ENCODE peak calls at places on chromosomes 13 and 19, in eight cellular contexts. B is mucosa of gallbladder; K is astrocyte of the cerebellum; D is transverse colon; N is H9; F is stimulated activated CD4-positive, alpha-beta T cell treated with anti-CD3 and anti-CD28 coated beads, Interleukin-2, amount 100 ng/mL, for 48 hours; H is activated CD4-positive, alpha-beta T cell treated with anti-CD3 and anti-CD28 coated beads, Interleukin-2, amount 50 U/mL, for 1 hour; G is lower leg skin. C is an unnamed sample.

GRCh38 chr13:110116072-110116487 is 190.9 kb downstream of the COL4A1 start:
- DNase-seq in N (peak), B (peak), D (peak), G (peak), F (peak), K (no peak), H (peak), C (peak)

GRCh38 chr19:13700621-13701020 is 63.7 kb upstream of the MRI1 start:
- DNase-seq in G (no peak), B (no peak), D (no peak), H (no peak), K (no peak), F (no peak), N (no peak), C (no peak)

GRCh38 chr13:28805193-28805819 is 14.8 kb upstream of the MTUS2 start:
- DNase-seq in F (peak), N (peak), K (no peak), D (no peak), H (peak), B (no peak), G (no peak), C (peak)

GRCh38 chr19:19470579-19470978 is 44.8 kb downstream of the TSSK6 start:
- DNase-seq in D (no peak), G (no peak), F (no peak), B (no peak), K (no peak), N (no peak), H (no peak), C (no peak)

GRCh38 chr13:94620286-94620896 is 18.7 kb downstream of the GPR180 start:
- DNase-seq in H (peak), K (no peak), B (no peak), N (no peak), F (no peak), G (no peak), D (no peak), C (no peak)

GRCh38 chr19:1875646-1876493 is 9.4 kb downstream of the ABHD17A start:
- DNase-seq in G (peak), D (peak), H (peak), B (peak), K (peak), N (peak), F (peak), C (peak)

GRCh38 chr19:51354103-51354741 is 12.0 kb downstream of the ETFB start:
- DNase-seq in K (no peak), H (no peak), G (no peak), N (peak), D (no peak), B (no peak), F (no peak), C (no peak)

GRCh38 chr13:48748681-48749080 is 95.0 kb downstream of the CYSLTR2 start:
- DNase-seq in D (no peak), H (no peak), N (no peak), K (no peak), B (no peak), F (no peak), G (no peak), C (no peak)

GRCh38 chr13:46641274-46642081 is 88.5 kb downstream of the LRCH1 start:
- DNase-seq in H (no peak), D (no peak), K (no peak), F (no peak), N (no peak), G (peak), B (no peak), C (no peak)

GRCh38 chr13:113974304-113975281 is 717 bp upstream of the C13orf46 start:
- DNase-seq in F (no peak), N (no peak), G (peak), K (no peak), H (no peak), D (no peak), B (no peak), C (no peak)

GRCh38 chr19:54160948-54161347 is 1.4 kb upstream of the LENG1 start:
- DNase-seq in N (no peak), K (no peak), F (no peak), H (no peak), G (no peak), B (no peak), D (no peak), C (peak)

GRCh38 chr19:10116866-10117616 is 2.7 kb downstream of the EIF3G start:
- DNase-seq in G (no peak), H (no peak), K (no peak), F (no peak), B (no peak), N (no peak), D (no peak), C (no peak)

GRCh38 chr13:20197361-20197834 is 4.7 kb upstream of the GJB2 start:
- DNase-seq in D (no peak), N (no peak), B (no peak), G (no peak), F (no peak), H (no peak), K (peak), C (no peak)

GRCh38 chr19:30320466-30320865 is 51.7 kb upstream of the ZNF536 start:
- DNase-seq in F (no peak), N (no peak), D (no peak), H (no peak), K (no peak), B (no peak), G (peak), C (no peak)

GRCh38 chr13:45119469-45119989 is 781 bp upstream of the GTF2F2 start:
- DNase-seq in H (peak), N (no peak), G (no peak), F (peak), K (peak), B (peak), D (peak), C (peak)

GRCh38 chr13:113124211-113125025 is 1.8 kb downstream of the F10 start:
- DNase-seq in N (no peak), F (no peak), B (no peak), H (no peak), K (no peak), G (peak), D (no peak), C (no peak)

GRCh38 chr19:33310606-33311325 is 8.4 kb upstream of the CEBPA start:
- DNase-seq in G (peak), B (no peak), N (no peak), F (no peak), H (no peak), K (no peak), D (peak), C (peak)

GRCh38 chr13:51935326-51936171 is 73.8 kb downstream of the CCDC70 start:
- DNase-seq in N (peak), K (no peak), D (peak), F (no peak), G (no peak), H (no peak), B (no peak), C (peak)

GRCh38 chr19:39546599-39546998 is 6.6 kb upstream of the EID2 start:
- DNase-seq in K (no peak), D (no peak), N (peak), B (no peak), G (no peak), F (no peak), H (no peak), C (no peak)

GRCh38 chr13:102344410-102344809 is 57.4 kb downstream of the FGF14 start:
- DNase-seq in F (no peak), G (no peak), N (no peak), K (no peak), B (no peak), H (no peak), D (no peak), C (no peak)

GRCh38 chr13:39509616-39510015 is 93.4 kb downstream of the LHFPL6 start:
- DNase-seq in G (no peak), F (no peak), K (no peak), D (no peak), B (no peak), N (no peak), H (no peak), C (no peak)

GRCh38 chr19:41978470-41978869 is 15.6 kb downstream of the ATP1A3 start:
- DNase-seq in K (no peak), N (no peak), G (no peak), D (no peak), H (no peak), B (no peak), F (no peak), C (no peak)

GRCh38 chr13:95553614-95554385 is 1.3 kb downstream of the CLDN10 start:
- DNase-seq in B (no peak), D (no peak), K (no peak), H (no peak), G (no peak), N (peak), F (no peak), C (peak)

GRCh38 chr13:79525051-79525450 is 44.1 kb downstream of the NDFIP2 start:
- DNase-seq in N (no peak), D (no peak), G (no peak), F (no peak), B (no peak), H (no peak), K (no peak), C (no peak)

GRCh38 chr13:38685974-38686571 is 804 bp upstream of the FREM2 start:
- DNase-seq in K (peak), G (no peak), F (no peak), D (no peak), B (no peak), N (peak), H (no peak), C (peak)

GRCh38 chr13:102707465-102707864 is 12.6 kb upstream of the METTL21C start:
- DNase-seq in K (peak), D (no peak), F (no peak), H (no peak), B (no peak), G (no peak), N (no peak), C (no peak)

GRCh38 chr19:15199652-15200574 is 882 bp downstream of the NOTCH3 start:
- DNase-seq in G (no peak), N (peak), B (no peak), D (no peak), K (no peak), F (no peak), H (no peak), C (no peak)

GRCh38 chr13:57629391-57629804 is 2.1 kb upstream of the PCDH17 start:
- DNase-seq in F (no peak), N (no peak), G (no peak), B (peak), H (no peak), D (no peak), K (no peak), C (no peak)

GRCh38 chr19:8664671-8665057 is 33.9 kb downstream of the ACTL9 start:
- DNase-seq in D (no peak), B (no peak), F (no peak), G (no peak), N (no peak), K (no peak), H (no peak), C (no peak)

GRCh38 chr13:24130134-24130792 is 30.3 kb upstream of the SPATA13 start:
- DNase-seq in K (no peak), N (no peak), F (no peak), H (no peak), B (no peak), G (no peak), D (no peak), C (no peak)

GRCh38 chr19:52786078-52786463 is 520 bp downstream of the ZNF600 start:
- DNase-seq in K (no peak), B (no peak), D (peak), H (no peak), N (no peak), F (peak), G (no peak), C (no peak)

GRCh38 chr19:41887711-41888382 is 4.9 kb downstream of the ARHGEF1 start:
- DNase-seq in F (peak), D (peak), N (peak), H (peak), K (peak), B (peak), G (no peak), C (peak)

GRCh38 chr13:97134364-97135095 is 87.6 kb upstream of the MBNL2 start:
- DNase-seq in D (no peak), N (no peak), H (no peak), B (no peak), F (no peak), K (no peak), G (no peak), C (no peak)

GRCh38 chr13:46315491-46316075 is 71.5 kb downstream of the RUBCNL start:
- DNase-seq in K (no peak), G (no peak), F (no peak), B (no peak), N (no peak), H (no peak), D (no peak), C (no peak)

GRCh38 chr13:72151241-72151640 is 284.2 kb upstream of the DACH1 start:
- DNase-seq in H (no peak), K (peak), B (no peak), D (no peak), G (no peak), F (no peak), N (no peak), C (no peak)

GRCh38 chr13:46031581-46032263 is 20.8 kb downstream of the ZC3H13 start:
- DNase-seq in D (no peak), G (no peak), B (no peak), F (no peak), H (no peak), K (no peak), N (no peak), C (no peak)

C was measured in colonic mucosa.